ENCODE peak calls at places on chromosome 12, in ten cellular contexts. Y is foreskin keratinocyte; Z is CD8-positive, alpha-beta T cell; H is K562; O is sigmoid colon; Q is transverse colon; U is CD4-positive, alpha-beta T cell; J is upper lobe of right lung; X is WERI-Rb-1; V is GM23338. K is an unnamed sample.

GRCh38 chr12:62446741-62447452 is 19.7 kb upstream of the MON2 start:
- DNase-seq in V (no peak), Y (no peak), H (no peak), J (no peak), U (no peak), X (no peak), Q (no peak), O (no peak), Z (no peak), K (no peak)

GRCh38 chr12:65800928-65801327 is 23.4 kb upstream of the HMGA2 start:
- DNase-seq in J (no peak), Z (no peak), V (no peak), X (no peak), Y (no peak), U (no peak), Q (no peak), O (no peak), H (no peak), K (no peak)

GRCh38 chr12:131454418-131455217 is 256.3 kb upstream of the SFSWAP start:
- DNase-seq in H (peak; percentile 79), X (peak; percentile 88), Z (no peak), J (peak; percentile 74), V (peak; percentile 83), Y (no peak), Q (no peak), U (no peak), O (no peak), K (peak; percentile 54)

GRCh38 chr12:3530548-3530947 is 39.5 kb downstream of the PRMT8 start:
- DNase-seq in O (no peak), Q (no peak), J (no peak), Z (no peak), Y (no peak), H (no peak), U (no peak), X (no peak), V (no peak), K (no peak)

GRCh38 chr12:1837541-1838206 is 17.3 kb downstream of the LRTM2 start:
- DNase-seq in O (peak; percentile 41), U (no peak), J (no peak), Y (no peak), X (no peak), Z (no peak), H (no peak), V (no peak), Q (no peak), K (no peak)

GRCh38 chr12:123028475-123028874 is 48.0 kb downstream of the ARL6IP4 start:
- DNase-seq in J (no peak), O (no peak), H (no peak), Z (no peak), U (no peak), Y (no peak), X (no peak), V (no peak), Q (no peak), K (no peak)

GRCh38 chr12:4947297-4947696 is 37.6 kb downstream of the KCNA1 start:
- DNase-seq in Q (no peak), U (no peak), H (no peak), X (peak; percentile 82), Z (no peak), V (no peak), J (no peak), O (no peak), Y (no peak), K (no peak)

GRCh38 chr12:54472494-54473262 is 724 bp downstream of the GTSF1 start:
- DNase-seq in J (no peak), Y (no peak), Z (no peak), H (peak; percentile 39), V (no peak), X (no peak), U (no peak), Q (no peak), O (no peak), K (no peak)

GRCh38 chr12:99063182-99063581 is 418.1 kb downstream of the APAF1 start:
- DNase-seq in Q (no peak), O (no peak), X (no peak), J (no peak), Z (no peak), U (no peak), V (no peak), Y (no peak), H (no peak), K (no peak)

GRCh38 chr12:123712780-123713319 is 697 bp downstream of the ATP6V0A2 start:
- DNase-seq in Q (no peak), Z (no peak), J (no peak), H (no peak), Y (no peak), U (no peak), O (no peak), X (no peak), V (no peak), K (no peak)

GRCh38 chr12:98727196-98727595 is 82.1 kb downstream of the APAF1 start:
- DNase-seq in Q (no peak), Y (no peak), O (no peak), Z (no peak), J (no peak), X (no peak), V (no peak), U (no peak), H (no peak), K (no peak)

GRCh38 chr12:65996146-65996545 is 134.4 kb downstream of the LLPH start:
- DNase-seq in X (no peak), U (no peak), O (no peak), J (no peak), Z (no peak), H (no peak), V (no peak), Y (peak; percentile 71), Q (no peak), K (no peak)

GRCh38 chr12:4274396-4274959 is 916 bp downstream of the CCND2 start:
- DNase-seq in O (peak; percentile 81), Y (no peak), X (no peak), V (peak; percentile 61), Q (no peak), H (peak; percentile 26), U (no peak), J (no peak), Z (peak; percentile 31), K (peak; percentile 27)

GRCh38 chr12:54527631-54527929 is 21.8 kb upstream of the PDE1B start:
- DNase-seq in V (peak; percentile 24), Y (no peak), U (no peak), Q (no peak), Z (no peak), X (no peak), H (no peak), J (no peak), O (no peak), K (no peak)

GRCh38 chr12:44812062-44812461 is 64.1 kb downstream of the NELL2 start:
- DNase-seq in V (peak; percentile 59), O (no peak), Y (peak; percentile 9), J (no peak), H (no peak), Z (peak; percentile 61), U (no peak), Q (no peak), X (peak; percentile 11), K (no peak)

GRCh38 chr12:124869011-124869665 is 5.5 kb upstream of the SCARB1 start:
- DNase-seq in O (no peak), Q (no peak), U (no peak), J (peak; percentile 73), Y (peak; percentile 92), Z (no peak), X (peak; percentile 27), V (peak; percentile 55), H (peak; percentile 85), K (peak; percentile 45)

GRCh38 chr12:63826002-63826585 is 18.4 kb upstream of the SRGAP1 start:
- DNase-seq in J (no peak), O (no peak), Z (no peak), X (no peak), U (no peak), V (peak; percentile 78), Q (no peak), H (no peak), Y (peak; percentile 43), K (peak; percentile 72)

GRCh38 chr12:57018906-57019305 is 2.6 kb upstream of the TAC3 start:
- DNase-seq in V (no peak), Z (no peak), U (no peak), H (no peak), O (no peak), Q (no peak), Y (no peak), J (no peak), X (no peak), K (no peak)

GRCh38 chr12:4141344-4142270 is 132.0 kb upstream of the CCND2 start:
- DNase-seq in Z (no peak), Y (no peak), V (no peak), U (no peak), O (no peak), H (no peak), J (no peak), Q (no peak), X (no peak), K (no peak)

GRCh38 chr12:37543131-37543965 is 773.2 kb upstream of the ALG10B start:
- DNase-seq in Z (no peak), H (no peak), J (peak; percentile 59), Q (no peak), O (no peak), Y (no peak), X (no peak), V (no peak), U (no peak), K (no peak)

GRCh38 chr12:64691793-64692583 is 67.2 kb downstream of the GNS start:
- DNase-seq in Q (no peak), Z (no peak), J (no peak), U (no peak), Y (no peak), O (no peak), V (peak; percentile 58), X (no peak), H (no peak), K (no peak)

GRCh38 chr12:13387074-13387473 is 190.5 kb downstream of the EMP1 start:
- DNase-seq in Z (no peak), H (no peak), V (no peak), X (no peak), J (no peak), O (no peak), Q (no peak), U (no peak), Y (no peak), K (no peak)
- TF ChIP-seq CTCF in Z (no peak), H (no peak), V (no peak), X (no peak), J (no peak), O (no peak), Q (no peak), U (no peak), Y (no peak), K (no peak)

GRCh38 chr12:104682790-104683279 is 226.1 kb downstream of the CHST11 start:
- DNase-seq in Y (no peak), V (no peak), X (no peak), U (peak; percentile 57), O (no peak), J (no peak), H (no peak), Q (no peak), Z (peak; percentile 74), K (no peak)
- H3K27ac ChIP-seq in Y (no peak overlapping the region), V (no peak overlapping the region), X (no peak overlapping the region), U (no peak overlapping the region), O (no peak overlapping the region), J (peak overlapping the region; percentile 66), H (no peak overlapping the region), Q (peak overlapping the region; percentile 3), Z (no peak overlapping the region), K (no peak overlapping the region)

GRCh38 chr12:115140981-115141380 is 457.0 kb upstream of the TBX3 start:
- DNase-seq in Q (no peak), V (peak; percentile 12), Y (no peak), J (no peak), Z (no peak), H (no peak), X (no peak), U (no peak), O (no peak), K (no peak)
- TF ChIP-seq CTCF in Q (no peak), V (peak; percentile 26), Y (no peak), J (no peak), Z (no peak), H (no peak), X (no peak), U (no peak), O (no peak), K (no peak)

GRCh38 chr12:31278445-31279242 is 47.3 kb downstream of the SINHCAF start:
- DNase-seq in X (no peak), U (no peak), Q (no peak), Z (no peak), O (no peak), V (no peak), H (no peak), J (no peak), Y (no peak), K (no peak)
- H3K27ac ChIP-seq in X (no peak overlapping the region), U (no peak overlapping the region), Q (no peak overlapping the region), Z (no peak overlapping the region), O (no peak overlapping the region), V (peak overlapping the region; percentile 16), H (no peak overlapping the region), J (no peak overlapping the region), Y (no peak overlapping the region), K (no peak overlapping the region)

K was measured in RWPE1.